ENCODE peak calls at places on chromosome 22, in seven cellular contexts. V, K, J, D, F, N and B are unnamed samples.

GRCh38 chr22:21591695-21592094 is 24.2 kb downstream of the UBE2L3 start:
- DNase-seq in V (no peak), K (no peak), J (no peak), D (no peak), F (no peak), N (peak), B (no peak)

GRCh38 chr22:37196539-37197450 is 8.7 kb upstream of the C1QTNF6 start:
- DNase-seq in V (peak), K (peak), J (peak), D (no peak), F (peak), N (peak), B (peak)

GRCh38 chr22:32803020-32803758 is 1.7 kb downstream of the TIMP3 start:
- DNase-seq in V (no peak), K (no peak), J (peak), D (no peak), F (peak), N (peak), B (peak)

GRCh38 chr22:31857247-31857646 is 87.1 kb upstream of the YWHAH start:
- DNase-seq in V (no peak), K (no peak), J (no peak), D (no peak), F (peak), N (no peak), B (no peak)

GRCh38 chr22:23401111-23401909 is 178.8 kb downstream of the IGLL1 start:
- DNase-seq in V (no peak), K (no peak), J (peak), D (no peak), F (no peak), N (no peak), B (no peak)

GRCh38 chr22:46233231-46233630 is 16.9 kb downstream of the CDPF1 start:
- DNase-seq in V (no peak), K (no peak), J (peak), D (no peak), F (no peak), N (peak), B (peak)

GRCh38 chr22:35697142-35697541 is 20.5 kb upstream of the APOL5 start:
- DNase-seq in V (no peak), K (no peak), J (no peak), D (no peak), F (no peak), N (no peak), B (no peak)

GRCh38 chr22:39259698-39260097 is 14.9 kb upstream of the PDGFB start:
- DNase-seq in V (no peak), K (no peak), J (no peak), D (no peak), F (no peak), N (no peak), B (no peak)

GRCh38 chr22:50700387-50701075 is 27.9 kb downstream of the SHANK3 start:
- DNase-seq in V (no peak), K (peak), J (no peak), D (no peak), F (no peak), N (peak), B (no peak)

GRCh38 chr22:49760280-49760629 is 67.4 kb downstream of the BRD1 start:
- DNase-seq in V (no peak), K (no peak), J (no peak), D (no peak), F (no peak), N (no peak), B (no peak)

GRCh38 chr22:46220921-46221320 is 29.2 kb downstream of the CDPF1 start:
- DNase-seq in V (no peak), K (no peak), J (peak), D (no peak), F (no peak), N (no peak), B (no peak)

GRCh38 chr22:19873960-19874306 is 19.3 kb upstream of the GNB1L start:
- DNase-seq in V (no peak), K (no peak), J (no peak), D (no peak), F (no peak), N (peak), B (peak)

GRCh38 chr22:21082248-21082647 is 36.5 kb downstream of the LRRC74B start:
- DNase-seq in V (no peak), K (no peak), J (no peak), D (no peak), F (no peak), N (no peak), B (no peak)

GRCh38 chr22:50236731-50237409 is 8.0 kb downstream of the TUBGCP6 start:
- DNase-seq in V (no peak), K (no peak), J (peak), D (no peak), F (peak), N (peak), B (no peak)

GRCh38 chr22:36737776-36738175 is 34.2 kb upstream of the CACNG2 start:
- DNase-seq in V (peak), K (peak), J (no peak), D (no peak), F (no peak), N (peak), B (peak)

GRCh38 chr22:35524966-35525686 is 15.5 kb upstream of the RASD2 start:
- DNase-seq in V (no peak), K (no peak), J (peak), D (no peak), F (no peak), N (no peak), B (no peak)

GRCh38 chr22:29071261-29072045 is 1.4 kb upstream of the KREMEN1 start:
- DNase-seq in V (peak), K (peak), J (peak), D (no peak), F (peak), N (peak), B (no peak)

GRCh38 chr22:46625113-46625842 is 5.1 kb downstream of the GRAMD4 start:
- DNase-seq in V (no peak), K (no peak), J (no peak), D (no peak), F (no peak), N (no peak), B (no peak)

GRCh38 chr22:49756201-49756600 is 71.5 kb downstream of the BRD1 start:
- DNase-seq in V (no peak), K (no peak), J (no peak), D (peak), F (no peak), N (no peak), B (peak)

GRCh38 chr22:35687461-35687860 is 30.2 kb upstream of the APOL5 start:
- DNase-seq in V (no peak), K (no peak), J (no peak), D (no peak), F (no peak), N (no peak), B (no peak)

GRCh38 chr22:37549704-37550059 is 10.6 kb upstream of the CDC42EP1 start:
- DNase-seq in V (no peak), K (peak), J (peak), D (no peak), F (peak), N (peak), B (no peak)

GRCh38 chr22:49326558-49326957 is 501.1 kb downstream of the BRD1 start:
- DNase-seq in V (no peak), K (peak), J (no peak), D (no peak), F (no peak), N (no peak), B (no peak)

GRCh38 chr22:44895296-44896055 is 114.3 kb downstream of the PHF21B start:
- DNase-seq in V (no peak), K (no peak), J (no peak), D (no peak), F (no peak), N (no peak), B (no peak)

GRCh38 chr22:44624689-44625420 is 77.1 kb upstream of the PRR5 start:
- DNase-seq in V (no peak), K (no peak), J (no peak), D (no peak), F (no peak), N (no peak), B (no peak)

GRCh38 chr22:44709881-44710400 is 7.9 kb downstream of the PRR5 start:
- DNase-seq in V (no peak), K (no peak), J (no peak), D (no peak), F (no peak), N (peak), B (no peak)

GRCh38 chr22:46107753-46108563 is 42.4 kb upstream of the PPARA start:
- DNase-seq in V (no peak), K (no peak), J (peak), D (no peak), F (no peak), N (peak), B (no peak)

GRCh38 chr22:47131611-47132427 is 369.4 kb downstream of the TBC1D22A start:
- DNase-seq in V (no peak), K (no peak), J (no peak), D (no peak), F (no peak), N (peak), B (no peak)

GRCh38 chr22:50600541-50600940 is at the start of gene MAPK8IP2:
- DNase-seq in V (no peak), K (no peak), J (no peak), D (no peak), F (peak), N (peak), B (no peak)

GRCh38 chr22:23899042-23899745 is 5.0 kb downstream of the MIF start:
- DNase-seq in V (no peak), K (no peak), J (no peak), D (no peak), F (no peak), N (no peak), B (no peak)

GRCh38 chr22:29018293-29019189 is 43.1 kb downstream of the C22orf31 start:
- DNase-seq in V (no peak), K (no peak), J (no peak), D (no peak), F (no peak), N (no peak), B (no peak)

GRCh38 chr22:19721486-19722172 is 1.7 kb upstream of the GP1BB start:
- DNase-seq in V (no peak), K (no peak), J (no peak), D (no peak), F (peak), N (peak), B (no peak)

GRCh38 chr22:19644314-19645223 is 69.7 kb upstream of the SEPTIN5 start:
- DNase-seq in V (no peak), K (peak), J (no peak), D (no peak), F (no peak), N (no peak), B (no peak)

GRCh38 chr22:30267382-30268302 is 991 bp upstream of the OSM start:
- DNase-seq in V (no peak), K (no peak), J (no peak), D (no peak), F (no peak), N (no peak), B (no peak)

GRCh38 chr22:30268331-30268730 is 1.7 kb upstream of the OSM start:
- DNase-seq in V (no peak), K (no peak), J (no peak), D (no peak), F (no peak), N (no peak), B (no peak)

GRCh38 chr22:30265131-30265720 is 1.4 kb downstream of the OSM start:
- DNase-seq in V (no peak), K (no peak), J (no peak), D (no peak), F (no peak), N (no peak), B (no peak)

GRCh38 chr22:30265851-30266444 is 703 bp downstream of the OSM start:
- DNase-seq in V (peak), K (peak), J (peak), D (no peak), F (no peak), N (peak), B (peak)

GRCh38 chr22:30266445-30267381 is at the start of gene OSM:
- DNase-seq in V (peak), K (peak), J (no peak), D (no peak), F (no peak), N (peak), B (peak)
- H3K4me3 ChIP-seq in V (peak), K (peak), J (no peak), D (peak), F (no peak), N (no peak), B (peak)

GRCh38 chr22:18055619-18056160 is 22.1 kb upstream of the PEX26 start:
- DNase-seq in V (no peak), K (no peak), J (no peak), D (no peak), F (no peak), N (no peak), B (no peak)
- H3K27ac ChIP-seq in V (peak), K (peak), J (peak), D (peak), F (no peak), N (peak), B (peak)

DNA sequence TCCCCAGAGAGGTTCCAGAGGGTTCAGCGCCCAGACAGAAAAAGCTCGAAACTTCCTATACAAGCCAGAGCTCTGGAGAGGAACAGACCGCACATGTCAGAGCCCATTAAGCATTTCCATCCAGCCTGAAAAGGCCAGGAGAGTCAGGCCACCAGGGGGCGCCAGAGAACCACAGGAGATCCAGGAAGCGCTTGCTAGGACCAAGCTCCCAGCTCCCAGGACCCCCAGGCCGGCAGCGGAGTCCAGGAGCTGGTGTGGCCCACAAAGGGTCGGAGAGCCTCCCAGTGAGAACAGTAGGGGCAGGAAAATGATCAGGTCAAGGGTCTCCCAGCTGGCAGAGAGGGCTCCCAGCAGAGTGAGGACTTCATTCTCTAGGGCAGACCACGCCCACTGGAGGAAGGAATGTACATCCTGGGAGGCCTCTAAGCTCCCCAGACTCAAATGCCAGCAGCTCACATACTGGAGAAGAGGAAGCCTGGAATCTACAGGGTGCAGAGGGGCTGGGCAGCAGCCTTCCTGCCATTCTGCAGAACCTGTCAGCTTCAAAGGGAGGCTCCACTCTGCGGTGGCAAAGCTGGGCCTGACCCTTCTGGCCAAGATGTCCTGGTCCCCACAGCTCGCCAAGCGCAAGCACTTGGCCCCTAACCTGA is 2.1 kb upstream of the MEI1 start:
- DNase-seq in V (peak), K (peak), J (peak), D (peak), F (peak), N (peak), B (peak)
- H3K4me3 ChIP-seq in V (no peak), K (peak), J (peak), D (peak), F (no peak), N (peak), B (no peak)

GRCh38 chr22:42696331-42696967 is 24.2 kb downstream of the A4GALT start:
- DNase-seq in V (no peak), K (no peak), J (no peak), D (no peak), F (no peak), N (peak), B (no peak)
- H3K27ac ChIP-seq in V (peak), K (no peak), J (no peak), D (peak), F (no peak), N (peak), B (peak)

GRCh38 chr22:27798526-27799333 is 2.8 kb downstream of the MN1 start:
- DNase-seq in V (no peak), K (no peak), J (no peak), D (no peak), F (peak), N (peak), B (no peak)
- H3K4me3 ChIP-seq in V (peak), K (no peak), J (peak), D (peak), F (peak), N (peak), B (peak)